ENCODE peak calls at places on chromosome 11, in ten cellular contexts. C, L, D, U, P, T, N, A, V and Y are unnamed samples.

GRCh38 chr11:108562746-108563581 is 30.6 kb downstream of the EXPH5 start:
- DNase-seq in C (no peak), L (no peak), D (no peak), U (no peak), P (no peak), T (no peak), N (no peak), A (no peak), V (peak; percentile 31), Y (no peak)

GRCh38 chr11:69801513-69802335 is 17.5 kb downstream of the FGF3 start:
- DNase-seq in C (no peak), L (no peak), D (peak; percentile 69), U (peak; percentile 25), P (no peak), T (no peak), N (no peak), A (peak; percentile 57), V (no peak), Y (peak; percentile 12)

GRCh38 chr11:86218125-86219081 is 26.1 kb upstream of the EED start:
- DNase-seq in C (peak; percentile 60), L (peak; percentile 87), D (peak; percentile 74), U (peak; percentile 72), P (peak; percentile 67), T (peak; percentile 89), N (peak; percentile 59), A (peak; percentile 72), V (peak; percentile 64), Y (peak; percentile 83)

GRCh38 chr11:126375726-126376125 is 20.2 kb downstream of the ST3GAL4 start:
- DNase-seq in C (no peak), L (peak; percentile 85), D (no peak), U (no peak), P (no peak), T (no peak), N (no peak), A (no peak), V (peak; percentile 64), Y (no peak)

GRCh38 chr11:16782226-16782919 is 43.9 kb downstream of the C11orf58 start:
- DNase-seq in C (no peak), L (no peak), D (no peak), U (no peak), P (no peak), T (no peak), N (no peak), A (no peak), V (no peak), Y (no peak)

GRCh38 chr11:9875862-9876261 is 212.0 kb downstream of the SWAP70 start:
- DNase-seq in C (no peak), L (no peak), D (no peak), U (no peak), P (no peak), T (no peak), N (no peak), A (no peak), V (no peak), Y (no peak)

GRCh38 chr11:15139958-15140659 is 25.4 kb downstream of the INSC start:
- DNase-seq in C (no peak), L (no peak), D (no peak), U (no peak), P (no peak), T (no peak), N (no peak), A (no peak), V (no peak), Y (no peak)

GRCh38 chr11:39177678-39178077 is 2281.8 kb downstream of the LRRC4C start:
- DNase-seq in C (no peak), L (no peak), D (no peak), U (no peak), P (no peak), T (no peak), N (no peak), A (no peak), V (no peak), Y (no peak)

GRCh38 chr11:121237686-121238658 is 54.6 kb upstream of the SC5D start:
- DNase-seq in C (no peak), L (peak; percentile 18), D (no peak), U (peak; percentile 23), P (no peak), T (no peak), N (peak; percentile 31), A (no peak), V (peak; percentile 97), Y (no peak)

GRCh38 chr11:121235057-121235456 is 57.5 kb upstream of the SC5D start:
- DNase-seq in C (no peak), L (no peak), D (no peak), U (no peak), P (no peak), T (no peak), N (no peak), A (peak; percentile 10), V (no peak), Y (no peak)

GRCh38 chr11:121240650-121241299 is 51.8 kb upstream of the SC5D start:
- DNase-seq in C (no peak), L (peak; percentile 25), D (no peak), U (no peak), P (no peak), T (no peak), N (no peak), A (no peak), V (peak; percentile 79), Y (no peak)

GRCh38 chr11:121231576-121232278 is 60.8 kb upstream of the SC5D start:
- DNase-seq in C (no peak), L (no peak), D (peak; percentile 76), U (peak; percentile 72), P (no peak), T (no peak), N (peak; percentile 44), A (no peak), V (no peak), Y (peak; percentile 98)

DNA sequence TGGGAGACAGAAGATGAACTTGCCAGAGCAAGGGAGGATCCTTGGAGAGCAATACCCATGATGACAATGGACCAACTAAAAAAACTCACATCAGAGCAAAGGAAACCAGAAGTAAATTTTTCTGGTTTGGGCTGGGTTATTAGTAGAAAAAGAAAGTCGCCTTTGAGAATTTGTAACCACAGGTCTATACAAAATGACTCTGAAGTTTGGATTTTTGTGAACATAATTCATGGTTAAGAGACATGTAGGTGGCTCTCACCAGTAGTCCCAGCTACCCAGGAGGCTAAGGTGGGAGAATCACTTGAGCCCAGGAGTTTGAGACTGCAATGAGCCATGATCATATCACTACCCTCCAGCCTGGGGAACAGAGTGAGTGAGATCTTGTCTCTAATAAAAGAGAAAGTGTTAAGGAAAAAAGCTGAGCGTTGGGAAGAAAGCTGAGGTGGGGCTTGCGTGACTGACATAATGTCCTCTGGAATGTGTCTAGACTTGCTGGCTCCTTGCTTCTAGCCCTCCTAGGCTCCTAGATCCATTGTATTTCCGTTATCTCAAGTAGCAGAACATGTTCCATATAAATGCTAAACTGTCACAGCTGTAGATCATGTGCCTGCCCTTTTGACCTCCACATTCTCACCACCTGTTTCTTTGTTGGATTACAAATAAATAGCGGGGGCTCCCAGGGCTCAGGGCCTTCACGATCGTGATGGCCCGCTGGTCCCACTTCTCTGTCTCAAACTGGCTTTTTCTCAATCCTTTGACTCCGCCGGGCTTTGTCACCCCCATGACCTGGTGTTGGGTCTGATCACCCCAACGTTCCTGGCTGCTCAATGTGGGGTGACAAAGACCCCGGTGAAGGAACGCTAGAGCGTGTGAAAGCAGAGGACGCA is 56.2 kb upstream of the SC5D start:
- DNase-seq in C (no peak), L (peak; percentile 15), D (no peak), U (no peak), P (no peak), T (no peak), N (no peak), A (peak; percentile 34), V (peak; percentile 85), Y (peak; percentile 34)
- H3K4me3 ChIP-seq in C (no peak overlapping the region), L (no peak overlapping the region), D (no peak overlapping the region), U (no peak overlapping the region), P (no peak overlapping the region), T (no peak overlapping the region), N (no peak overlapping the region), A (no peak overlapping the region), V (no peak overlapping the region), Y (no peak overlapping the region)

DNA sequence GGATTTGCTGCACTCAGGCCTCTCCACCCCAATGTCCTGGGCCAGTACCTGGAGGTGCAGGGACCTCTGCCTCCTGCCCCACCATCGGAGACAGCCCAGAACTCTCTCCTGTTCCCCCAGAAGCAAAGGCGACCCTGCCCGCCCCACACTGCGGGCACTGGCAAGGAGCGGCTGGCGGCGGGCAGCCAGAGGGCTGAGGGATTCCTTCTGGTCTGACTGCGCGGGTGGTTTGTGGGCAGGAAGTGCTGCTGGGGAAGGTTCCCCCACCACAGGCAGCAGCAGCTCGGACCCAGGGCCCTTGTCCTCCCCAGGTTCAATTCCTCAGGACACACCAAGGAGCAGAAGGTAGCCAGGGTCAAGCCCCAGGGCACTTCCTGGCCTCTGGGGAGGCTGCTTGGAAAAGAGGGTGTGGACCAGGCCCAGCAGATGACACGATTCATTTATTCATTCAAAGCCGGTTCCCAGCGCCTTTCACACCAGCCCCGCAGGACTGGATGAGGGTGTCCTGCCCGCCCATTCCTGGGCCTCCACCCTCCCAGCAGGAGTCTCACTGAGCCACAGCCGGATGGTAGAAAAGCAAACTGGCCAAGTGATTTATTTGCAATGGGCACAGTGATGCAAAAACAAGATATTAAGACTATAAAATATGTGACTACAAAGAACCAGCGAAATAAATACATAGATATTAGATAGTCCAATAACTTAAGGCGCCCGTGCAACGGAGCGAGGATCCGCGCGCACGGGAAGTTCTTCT is 1.2 kb downstream of the PHLDA2 start:
- DNase-seq in C (no peak), L (peak; percentile 37), D (no peak), U (no peak), P (no peak), T (peak; percentile 44), N (peak; percentile 18), A (no peak), V (peak; percentile 48), Y (peak; percentile 55)
- H3K4me3 ChIP-seq in C (peak overlapping the region; percentile 65), L (peak overlapping the region; percentile 74), D (peak overlapping the region; percentile 91), U (no peak overlapping the region), P (peak overlapping the region; percentile 46), T (peak overlapping the region; percentile 67), N (peak overlapping the region; percentile 21), A (peak overlapping the region; percentile 68), V (peak overlapping the region; percentile 89), Y (peak overlapping the region; percentile 52)

GRCh38 chr11:133227674-133228111 is 304.6 kb downstream of the OPCML start:
- DNase-seq in C (no peak), L (no peak), D (no peak), U (no peak), P (no peak), T (no peak), N (no peak), A (no peak), V (no peak), Y (peak; percentile 84)

GRCh38 chr11:133230446-133230845 is 301.9 kb downstream of the OPCML start:
- DNase-seq in C (no peak), L (no peak), D (peak; percentile 86), U (no peak), P (no peak), T (no peak), N (no peak), A (no peak), V (no peak), Y (peak; percentile 75)

GRCh38 chr11:133228406-133229330 is 303.6 kb downstream of the OPCML start:
- DNase-seq in C (peak; percentile 48), L (no peak), D (no peak), U (no peak), P (no peak), T (no peak), N (peak; percentile 19), A (no peak), V (no peak), Y (peak; percentile 24)
- H3K4me3 ChIP-seq in C (peak overlapping the region; percentile 42), L (no peak overlapping the region), D (no peak overlapping the region), U (no peak overlapping the region), P (peak overlapping the region; percentile 10), T (no peak overlapping the region), N (peak overlapping the region; percentile 18), A (no peak overlapping the region), V (no peak overlapping the region), Y (no peak overlapping the region)

DNA sequence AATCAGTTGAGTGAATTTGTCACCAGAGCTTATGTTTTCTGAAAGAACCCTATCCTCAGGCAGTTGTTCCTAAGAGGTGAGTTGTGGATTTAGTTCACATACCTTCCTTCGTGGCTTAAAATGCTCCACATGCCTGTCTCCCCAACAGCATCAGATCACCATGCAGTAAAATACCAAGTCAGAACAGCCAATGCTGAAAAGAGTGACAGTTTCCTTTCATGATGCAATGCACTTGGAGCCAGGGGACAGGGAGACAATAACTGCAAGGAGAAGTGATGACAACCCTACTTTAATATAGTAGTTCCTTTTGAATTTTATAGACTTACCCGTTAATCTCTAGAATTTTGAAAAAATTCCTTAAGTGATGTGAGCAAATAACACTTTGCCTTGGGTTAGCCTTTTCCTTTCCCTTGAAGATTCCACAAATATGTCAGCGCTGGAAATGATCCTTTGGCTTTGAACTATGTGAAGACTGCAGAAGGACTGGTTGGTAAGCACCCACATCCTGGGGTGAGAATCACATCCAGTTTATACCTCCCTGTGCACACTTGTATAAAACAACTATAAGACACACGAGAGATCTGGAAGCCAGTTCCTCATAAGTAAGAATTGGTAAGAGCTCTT is 71.2 kb downstream of the PIWIL4 start:
- DNase-seq in C (no peak), L (no peak), D (peak; percentile 48), U (no peak), P (no peak), T (no peak), N (no peak), A (peak; percentile 15), V (peak; percentile 20), Y (no peak)
- H3K4me3 ChIP-seq in C (peak overlapping the region; percentile 37), L (no peak overlapping the region), D (no peak overlapping the region), U (no peak overlapping the region), P (no peak overlapping the region), T (no peak overlapping the region), N (no peak overlapping the region), A (no peak overlapping the region), V (no peak overlapping the region), Y (no peak overlapping the region)